ENCODE peak calls at places on chromosomes 1 and 21, in ten cellular contexts. One of them, this sample, is unnamed.
A peak's percentile ranks its signal among the peaks of the same experiment; 100 is the strongest.

GRCh38 chr1:51293898-51294515 is 36.4 kb downstream of the TTC39A start:
- DNase-seq in AG09319: no peak
- DNase-seq in HepG2: no peak
- DNase-seq in PC-3: no peak
- DNase-seq in HFFc6: no peak
- DNase-seq in stomach: peak; percentile 10
- DNase-seq in GM06990: no peak
- DNase-seq in BE2C: no peak
- DNase-seq in K562: no peak
- DNase-seq in endothelial cell: no peak
- DNase-seq in this sample: no peak

GRCh38 chr1:87989346-87989745 is 660.7 kb downstream of the LMO4 start:
- DNase-seq in PC-3: no peak
- DNase-seq in BE2C: no peak
- DNase-seq in AG09319: no peak
- DNase-seq in HFFc6: no peak
- DNase-seq in HepG2: no peak
- DNase-seq in GM06990: no peak
- DNase-seq in endothelial cell: no peak
- DNase-seq in K562: no peak
- DNase-seq in stomach: no peak
- DNase-seq in this sample: no peak

GRCh38 chr1:107432108-107432507 is 291.3 kb downstream of the NTNG1 start:
- DNase-seq in endothelial cell: no peak
- DNase-seq in GM06990: peak; percentile 36
- DNase-seq in HepG2: no peak
- DNase-seq in K562: no peak
- DNase-seq in BE2C: no peak
- DNase-seq in AG09319: no peak
- DNase-seq in PC-3: no peak
- DNase-seq in stomach: no peak
- DNase-seq in HFFc6: no peak
- DNase-seq in this sample: no peak

GRCh38 chr21:38439957-38440356 is 58.3 kb downstream of the ERG start:
- DNase-seq in PC-3: no peak
- DNase-seq in K562: no peak
- DNase-seq in endothelial cell: no peak
- DNase-seq in HepG2: no peak
- DNase-seq in HFFc6: no peak
- DNase-seq in GM06990: no peak
- DNase-seq in BE2C: no peak
- DNase-seq in stomach: no peak
- DNase-seq in AG09319: no peak
- DNase-seq in this sample: no peak

GRCh38 chr21:41991659-41992058 is 18.5 kb downstream of the ZBTB21 start:
- DNase-seq in endothelial cell: no peak
- DNase-seq in AG09319: no peak
- DNase-seq in HepG2: no peak
- DNase-seq in K562: no peak
- DNase-seq in HFFc6: no peak
- DNase-seq in GM06990: no peak
- DNase-seq in BE2C: no peak
- DNase-seq in PC-3: no peak
- DNase-seq in stomach: no peak
- DNase-seq in this sample: no peak

GRCh38 chr1:236160540-236161127 is 18.3 kb downstream of the GPR137B start:
- DNase-seq in endothelial cell: no peak
- DNase-seq in PC-3: no peak
- DNase-seq in AG09319: no peak
- DNase-seq in BE2C: no peak
- DNase-seq in HFFc6: no peak
- DNase-seq in stomach: no peak
- DNase-seq in HepG2: no peak
- DNase-seq in K562: no peak
- DNase-seq in GM06990: peak; percentile 80
- DNase-seq in this sample: no peak

GRCh38 chr1:164472841-164473240 is 86.1 kb upstream of the PBX1 start:
- DNase-seq in endothelial cell: no peak
- DNase-seq in GM06990: no peak
- DNase-seq in HFFc6: no peak
- DNase-seq in K562: no peak
- DNase-seq in AG09319: no peak
- DNase-seq in PC-3: no peak
- DNase-seq in stomach: no peak
- DNase-seq in HepG2: no peak
- DNase-seq in BE2C: no peak
- DNase-seq in this sample: no peak

GRCh38 chr1:25729774-25730173 is 70.2 kb upstream of the SELENON start:
- DNase-seq in AG09319: no peak
- DNase-seq in HepG2: no peak
- DNase-seq in stomach: no peak
- DNase-seq in PC-3: no peak
- DNase-seq in BE2C: no peak
- DNase-seq in endothelial cell: no peak
- DNase-seq in K562: no peak
- DNase-seq in HFFc6: no peak
- DNase-seq in GM06990: no peak
- DNase-seq in this sample: no peak

GRCh38 chr1:113940365-113941244 is 11.5 kb downstream of the HIPK1 start:
- DNase-seq in AG09319: no peak
- DNase-seq in PC-3: no peak
- DNase-seq in BE2C: no peak
- DNase-seq in HepG2: no peak
- DNase-seq in GM06990: peak; percentile 36
- DNase-seq in stomach: no peak
- DNase-seq in K562: no peak
- DNase-seq in endothelial cell: no peak
- DNase-seq in HFFc6: no peak
- DNase-seq in this sample: no peak

GRCh38 chr1:113912594-113913311 is 7.6 kb downstream of the DCLRE1B start:
- DNase-seq in GM06990: no peak
- DNase-seq in stomach: no peak
- DNase-seq in K562: peak; percentile 33
- DNase-seq in HFFc6: peak; percentile 49
- DNase-seq in HepG2: no peak
- DNase-seq in BE2C: no peak
- DNase-seq in endothelial cell: no peak
- DNase-seq in PC-3: peak; percentile 7
- DNase-seq in AG09319: peak; percentile 47
- DNase-seq in this sample: no peak

DNA sequence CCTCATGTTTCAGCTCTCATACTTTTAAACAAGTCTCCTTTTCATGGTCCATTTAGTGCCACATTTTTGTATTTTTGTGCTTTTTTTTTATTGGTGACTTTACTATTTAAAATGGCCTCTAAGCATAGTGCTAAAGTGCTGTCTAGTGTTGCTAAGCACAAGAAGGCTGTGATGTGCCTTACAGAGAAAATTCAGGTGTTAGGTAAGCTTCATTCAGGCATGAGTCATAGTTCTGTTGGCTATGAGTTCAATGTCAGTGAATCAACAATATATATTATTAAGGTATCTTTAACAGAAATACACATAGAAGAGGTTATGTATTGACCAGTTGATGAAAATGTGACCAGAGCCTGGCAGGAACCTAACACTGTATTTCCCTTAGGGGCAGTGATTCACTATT is 12.8 kb upstream of the FUBP1 start:
- DNase-seq in AG09319: no peak
- DNase-seq in HFFc6: no peak
- DNase-seq in HepG2: peak; percentile 20
- DNase-seq in PC-3: peak; percentile 74
- DNase-seq in GM06990: no peak
- DNase-seq in stomach: no peak
- DNase-seq in K562: no peak
- DNase-seq in endothelial cell: no peak
- DNase-seq in BE2C: no peak
- DNase-seq in this sample: no peak
- TF ChIP-seq CTCF in AG09319: no peak
- TF ChIP-seq CTCF in HFFc6: no peak
- TF ChIP-seq CTCF in HepG2: no peak
- TF ChIP-seq CTCF in PC-3: no peak
- TF ChIP-seq CTCF in GM06990: no peak
- TF ChIP-seq CTCF in stomach: no peak
- TF ChIP-seq CTCF in K562: no peak
- TF ChIP-seq CTCF in endothelial cell: no peak
- TF ChIP-seq CTCF in BE2C: no peak
- TF ChIP-seq CTCF in this sample: no peak

GRCh38 chr1:94236630-94237290 is 624 bp downstream of the ARHGAP29 start:
- DNase-seq in BE2C: peak; percentile 20
- DNase-seq in K562: no peak
- DNase-seq in GM06990: no peak
- DNase-seq in endothelial cell: no peak
- DNase-seq in PC-3: peak; percentile 43
- DNase-seq in HFFc6: peak; percentile 36
- DNase-seq in stomach: peak; percentile 50
- DNase-seq in AG09319: no peak
- DNase-seq in HepG2: no peak
- DNase-seq in this sample: no peak
- TF ChIP-seq CTCF in BE2C: no peak
- TF ChIP-seq CTCF in K562: no peak
- TF ChIP-seq CTCF in GM06990: no peak
- TF ChIP-seq CTCF in endothelial cell: no peak
- TF ChIP-seq CTCF in PC-3: peak; percentile 27
- TF ChIP-seq CTCF in HFFc6: peak; percentile 53
- TF ChIP-seq CTCF in stomach: no peak
- TF ChIP-seq CTCF in AG09319: peak; percentile 39
- TF ChIP-seq CTCF in HepG2: peak; percentile 41
- TF ChIP-seq CTCF in this sample: no peak

DNA sequence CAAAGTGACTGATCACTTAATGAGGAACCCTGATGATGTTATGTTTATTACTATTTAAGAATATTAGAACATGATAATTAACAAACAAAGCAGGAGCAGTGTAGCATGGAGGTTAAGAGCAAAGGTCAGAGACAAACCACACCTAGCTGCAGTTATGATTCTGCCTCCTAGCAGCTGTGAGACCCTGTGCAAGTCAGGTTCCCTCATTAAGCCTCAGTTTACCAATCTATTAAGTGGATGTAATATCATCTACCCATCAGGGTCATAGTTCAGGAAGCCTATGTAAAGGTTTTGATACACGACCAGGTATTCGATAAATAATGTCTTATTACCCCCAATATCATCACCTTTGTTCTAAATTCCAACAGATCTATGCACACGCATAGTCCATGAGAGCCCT is 32.0 kb downstream of the DUSP10 start:
- DNase-seq in PC-3: no peak
- DNase-seq in endothelial cell: no peak
- DNase-seq in HFFc6: no peak
- DNase-seq in stomach: no peak
- DNase-seq in AG09319: no peak
- DNase-seq in K562: no peak
- DNase-seq in HepG2: no peak
- DNase-seq in GM06990: no peak
- DNase-seq in BE2C: no peak
- DNase-seq in this sample: no peak
- TF ChIP-seq CTCF in PC-3: no peak
- TF ChIP-seq CTCF in endothelial cell: no peak
- TF ChIP-seq CTCF in HFFc6: no peak
- TF ChIP-seq CTCF in stomach: no peak
- TF ChIP-seq CTCF in AG09319: no peak
- TF ChIP-seq CTCF in K562: no peak
- TF ChIP-seq CTCF in HepG2: no peak
- TF ChIP-seq CTCF in GM06990: no peak
- TF ChIP-seq CTCF in BE2C: no peak
- TF ChIP-seq CTCF in this sample: no peak

GRCh38 chr1:41762777-41763176 is 155.9 kb downstream of the HIVEP3 start:
- DNase-seq in stomach: no peak
- DNase-seq in endothelial cell: no peak
- DNase-seq in K562: no peak
- DNase-seq in HepG2: no peak
- DNase-seq in PC-3: no peak
- DNase-seq in AG09319: no peak
- DNase-seq in GM06990: no peak
- DNase-seq in BE2C: no peak
- DNase-seq in HFFc6: no peak
- DNase-seq in this sample: no peak

GRCh38 chr1:41765109-41765655 is 153.5 kb downstream of the HIVEP3 start:
- DNase-seq in endothelial cell: no peak
- DNase-seq in K562: no peak
- DNase-seq in GM06990: no peak
- DNase-seq in AG09319: no peak
- DNase-seq in PC-3: no peak
- DNase-seq in HFFc6: no peak
- DNase-seq in HepG2: no peak
- DNase-seq in BE2C: no peak
- DNase-seq in stomach: no peak
- DNase-seq in this sample: no peak

GRCh38 chr1:41758904-41759548 is 159.7 kb downstream of the HIVEP3 start:
- DNase-seq in PC-3: peak; percentile 62
- DNase-seq in HepG2: no peak
- DNase-seq in stomach: no peak
- DNase-seq in GM06990: no peak
- DNase-seq in AG09319: peak; percentile 71
- DNase-seq in BE2C: no peak
- DNase-seq in endothelial cell: no peak
- DNase-seq in K562: no peak
- DNase-seq in HFFc6: peak; percentile 89
- DNase-seq in this sample: no peak

GRCh38 chr1:41764608-41765007 is 154.1 kb downstream of the HIVEP3 start:
- DNase-seq in HepG2: no peak
- DNase-seq in K562: no peak
- DNase-seq in AG09319: no peak
- DNase-seq in HFFc6: no peak
- DNase-seq in GM06990: no peak
- DNase-seq in stomach: no peak
- DNase-seq in PC-3: no peak
- DNase-seq in BE2C: no peak
- DNase-seq in endothelial cell: no peak
- DNase-seq in this sample: no peak

GRCh38 chr1:41762251-41762650 is 156.5 kb downstream of the HIVEP3 start:
- DNase-seq in HFFc6: no peak
- DNase-seq in HepG2: no peak
- DNase-seq in K562: no peak
- DNase-seq in GM06990: no peak
- DNase-seq in stomach: no peak
- DNase-seq in BE2C: no peak
- DNase-seq in AG09319: no peak
- DNase-seq in endothelial cell: no peak
- DNase-seq in PC-3: no peak
- DNase-seq in this sample: no peak
- TF ChIP-seq CTCF in HFFc6: no peak
- TF ChIP-seq CTCF in HepG2: no peak
- TF ChIP-seq CTCF in K562: no peak
- TF ChIP-seq CTCF in GM06990: no peak
- TF ChIP-seq CTCF in stomach: no peak
- TF ChIP-seq CTCF in BE2C: no peak
- TF ChIP-seq CTCF in AG09319: no peak
- TF ChIP-seq CTCF in endothelial cell: no peak
- TF ChIP-seq CTCF in PC-3: no peak
- TF ChIP-seq CTCF in this sample: peak; percentile 9

GRCh38 chr1:229102741-229103480 is 168.0 kb upstream of the RAB4A start:
- DNase-seq in GM06990: no peak
- DNase-seq in K562: no peak
- DNase-seq in PC-3: no peak
- DNase-seq in AG09319: no peak
- DNase-seq in BE2C: no peak
- DNase-seq in HepG2: no peak
- DNase-seq in endothelial cell: no peak
- DNase-seq in HFFc6: no peak
- DNase-seq in stomach: no peak
- DNase-seq in this sample: no peak
- TF ChIP-seq CTCF in GM06990: peak; percentile 7
- TF ChIP-seq CTCF in K562: no peak
- TF ChIP-seq CTCF in PC-3: peak; percentile 28
- TF ChIP-seq CTCF in AG09319: peak; percentile 7
- TF ChIP-seq CTCF in BE2C: peak; percentile 40
- TF ChIP-seq CTCF in HepG2: peak; percentile 57
- TF ChIP-seq CTCF in endothelial cell: no peak
- TF ChIP-seq CTCF in HFFc6: no peak
- TF ChIP-seq CTCF in stomach: no peak
- TF ChIP-seq CTCF in this sample: no peak